ENCODE peak calls at places on chromosomes 1 and 21, in six cellular contexts. X is cardiac fibroblast, L is PC-9, Z is cardiac muscle cell, R is left ventricle myocardium inferior, N is ovary. D is an unnamed sample.

GRCh38 chr1:114310771-114311251 is 157.1 kb upstream of the SYT6 start:
- DNase-seq in Z (no peak), R (no peak), N (peak), L (no peak), X (peak), D (no peak)

GRCh38 chr1:67001682-67002425 is 52.1 kb downstream of the SLC35D1 start:
- DNase-seq in Z (peak), X (no peak), N (no peak), R (no peak), L (no peak), D (no peak)

GRCh38 chr1:230972855-230973271 is 5.8 kb downstream of the TTC13 start:
- DNase-seq in X (no peak), L (peak), R (no peak), Z (no peak), N (no peak), D (no peak)

GRCh38 chr1:18998016-18998724 is 41.7 kb upstream of the IFFO2 start:
- DNase-seq in N (no peak), X (no peak), L (peak), R (no peak), Z (no peak), D (peak)

GRCh38 chr1:230112131-230112701 is 45.2 kb downstream of the GALNT2 start:
- DNase-seq in Z (peak), L (no peak), N (peak), R (no peak), X (no peak), D (no peak)

GRCh38 chr1:210144736-210145135 is 87.9 kb upstream of the SERTAD4 start:
- DNase-seq in X (no peak), Z (no peak), L (peak), N (no peak), R (no peak), D (peak)

GRCh38 chr1:66395202-66396061 is 138.5 kb upstream of the SGIP1 start:
- DNase-seq in X (peak), L (no peak), N (no peak), R (no peak), Z (no peak), D (no peak)

GRCh38 chr1:228289996-228290881 is 82.4 kb downstream of the OBSCN start:
- DNase-seq in L (no peak), X (no peak), Z (no peak), R (no peak), N (peak), D (no peak)

GRCh38 chr1:107434379-107434728 is 293.5 kb downstream of the NTNG1 start:
- DNase-seq in N (no peak), X (no peak), Z (no peak), R (no peak), L (no peak), D (no peak)

GRCh38 chr1:155044812-155045690 is 6.1 kb upstream of the ADAM15 start:
- DNase-seq in X (peak), Z (peak), N (no peak), L (peak), R (peak), D (peak)

GRCh38 chr1:199205740-199206139 is 566.9 kb downstream of the PTPRC start:
- DNase-seq in L (no peak), Z (no peak), X (no peak), R (no peak), N (no peak), D (peak)

GRCh38 chr1:40030528-40031135 is 9.9 kb upstream of the CAP1 start:
- DNase-seq in R (no peak), Z (no peak), N (no peak), L (peak), X (peak), D (peak)

GRCh38 chr1:219876798-219877209 is 51.6 kb downstream of the SLC30A10 start:
- DNase-seq in L (no peak), X (no peak), Z (no peak), N (no peak), R (no peak), D (peak)

GRCh38 chr1:110235839-110236682 is 25.9 kb downstream of the KCNC4 start:
- DNase-seq in Z (no peak), N (peak), L (peak), X (peak), R (no peak), D (peak)

GRCh38 chr1:243549108-243549507 is 293.3 kb downstream of the SDCCAG8 start:
- DNase-seq in N (no peak), L (peak), R (no peak), X (peak), Z (no peak), D (peak)

GRCh38 chr1:244557565-244557964 is 95.4 kb upstream of the DESI2 start:
- DNase-seq in X (no peak), L (no peak), R (no peak), N (no peak), Z (no peak), D (no peak)

GRCh38 chr1:47317841-47318240 is 3.9 kb upstream of the STIL start:
- DNase-seq in N (no peak), L (peak), R (no peak), Z (no peak), X (peak), D (peak)

GRCh38 chr1:51910618-51911017 is 32.1 kb upstream of the NRDC start:
- DNase-seq in X (no peak), N (no peak), Z (no peak), L (no peak), R (no peak), D (no peak)

GRCh38 chr1:15014521-15014920 is 139.0 kb upstream of the TMEM51 start:
- DNase-seq in R (no peak), N (no peak), Z (no peak), X (no peak), L (no peak), D (no peak)

GRCh38 chr1:31445951-31446350 is 32.9 kb downstream of the SERINC2 start:
- DNase-seq in X (no peak), Z (no peak), L (no peak), R (no peak), N (no peak), D (no peak)

GRCh38 chr1:109923131-109923945 is 12.7 kb downstream of the CSF1 start:
- DNase-seq in R (no peak), Z (no peak), L (no peak), X (no peak), N (peak), D (no peak)

GRCh38 chr1:81600878-81601658 is 199.7 kb upstream of the ADGRL2 start:
- DNase-seq in X (no peak), L (no peak), N (no peak), Z (no peak), R (no peak), D (no peak)

GRCh38 chr1:93846151-93846928 is 32.7 kb downstream of the DNTTIP2 start:
- DNase-seq in X (peak), R (peak), Z (peak), L (peak), N (peak), D (peak)

GRCh38 chr1:39490596-39491145 is 765 bp upstream of the BMP8A start:
- DNase-seq in X (no peak), R (no peak), L (no peak), N (peak), Z (no peak), D (peak)

GRCh38 chr1:196309386-196309785 is 298.9 kb downstream of the KCNT2 start:
- DNase-seq in N (no peak), L (no peak), Z (peak), X (peak), R (no peak), D (peak)

GRCh38 chr1:91529856-91530255 is 29.2 kb downstream of the CDC7 start:
- DNase-seq in X (peak), L (peak), Z (peak), N (no peak), R (no peak), D (peak)

GRCh38 chr1:3662080-3662671 is 9.9 kb downstream of the TP73 start:
- DNase-seq in X (no peak), Z (no peak), L (no peak), R (no peak), N (no peak), D (no peak)

GRCh38 chr1:78760858-78761257 is 111.2 kb downstream of the IFI44 start:
- DNase-seq in N (no peak), R (no peak), Z (no peak), X (no peak), L (no peak), D (peak)

GRCh38 chr21:27171704-27172103 is 204.8 kb upstream of the ADAMTS5 start:
- DNase-seq in N (no peak), Z (no peak), R (no peak), X (peak), L (no peak), D (no peak)

GRCh38 chr21:16770279-16770678 is 742.6 kb upstream of the CXADR start:
- DNase-seq in L (no peak), R (no peak), Z (no peak), X (peak), N (no peak), D (no peak)

GRCh38 chr1:112040891-112041740 is 51.6 kb upstream of the KCND3 start:
- DNase-seq in L (no peak), N (no peak), Z (no peak), R (no peak), X (no peak), D (no peak)

GRCh38 chr1:205766038-205766437 is 9.2 kb downstream of the RAB29 start:
- DNase-seq in N (no peak), Z (no peak), R (no peak), X (no peak), L (no peak), D (peak)

GRCh38 chr1:18365099-18365705 is 115.5 kb upstream of the KLHDC7A start:
- DNase-seq in X (no peak), N (no peak), Z (no peak), L (no peak), R (no peak), D (no peak)

GRCh38 chr1:112141923-112142322 is 152.5 kb upstream of the KCND3 start:
- DNase-seq in N (no peak), X (no peak), Z (peak), L (peak), R (peak), D (no peak)

GRCh38 chr1:87398644-87399043 is 70.0 kb downstream of the LMO4 start:
- DNase-seq in R (no peak), X (peak), L (no peak), Z (no peak), N (no peak), D (peak)

GRCh38 chr21:46622226-46622625 is 13.2 kb upstream of the PRMT2 start:
- DNase-seq in L (no peak), Z (no peak), N (peak), R (peak), X (peak), D (no peak)

GRCh38 chr1:219189021-219189824 is 15.5 kb downstream of the LYPLAL1 start:
- DNase-seq in Z (no peak), N (no peak), R (no peak), X (peak), L (no peak), D (peak)

GRCh38 chr1:211378844-211379243 is 52.2 kb downstream of the TRAF5 start:
- DNase-seq in X (peak), L (peak), N (no peak), Z (no peak), R (no peak), D (peak)

GRCh38 chr1:189708674-189709073 is 769.0 kb downstream of the BRINP3 start:
- DNase-seq in R (no peak), X (peak), Z (peak), N (no peak), L (no peak), D (peak)
- TF ChIP-seq CTCF in R (no peak), X (no peak), Z (peak), N (no peak), L (no peak), D (peak)

GRCh38 chr1:156493749-156494148 is 6.8 kb downstream of the MEF2D start:
- DNase-seq in X (no peak), L (no peak), Z (no peak), N (no peak), R (no peak), D (no peak)
- H3K4me3 ChIP-seq in X (no peak), L (no peak), Z (no peak), N (no peak), R (peak), D (no peak)

GRCh38 chr1:153922076-153922837 is 515 bp downstream of the GATAD2B start:
- DNase-seq in N (no peak), X (no peak), L (peak), R (peak), Z (no peak), D (peak)
- TF ChIP-seq CTCF in N (no peak), X (peak), L (no peak), R (peak), Z (no peak), D (no peak)

GRCh38 chr1:151944110-151944858 is 35.0 kb upstream of the THEM4 start:
- DNase-seq in L (peak), Z (no peak), R (no peak), N (no peak), X (no peak), D (no peak)

GRCh38 chr1:151946366-151946764 is 37.1 kb upstream of the THEM4 start:
- DNase-seq in X (no peak), L (peak), R (no peak), N (no peak), Z (no peak), D (peak)

GRCh38 chr1:151947140-151947539 is 37.8 kb upstream of the THEM4 start:
- DNase-seq in X (no peak), N (no peak), Z (no peak), L (peak), R (no peak), D (peak)

GRCh38 chr1:151944859-151945575 is 35.7 kb upstream of the THEM4 start:
- DNase-seq in N (no peak), R (no peak), Z (no peak), L (no peak), X (no peak), D (no peak)

GRCh38 chr1:151945725-151946365 is 36.5 kb upstream of the THEM4 start:
- DNase-seq in N (peak), Z (no peak), L (peak), R (peak), X (peak), D (peak)
- H3K4me3 ChIP-seq in N (no peak), Z (no peak), L (peak), R (peak), X (no peak), D (no peak)

DNA sequence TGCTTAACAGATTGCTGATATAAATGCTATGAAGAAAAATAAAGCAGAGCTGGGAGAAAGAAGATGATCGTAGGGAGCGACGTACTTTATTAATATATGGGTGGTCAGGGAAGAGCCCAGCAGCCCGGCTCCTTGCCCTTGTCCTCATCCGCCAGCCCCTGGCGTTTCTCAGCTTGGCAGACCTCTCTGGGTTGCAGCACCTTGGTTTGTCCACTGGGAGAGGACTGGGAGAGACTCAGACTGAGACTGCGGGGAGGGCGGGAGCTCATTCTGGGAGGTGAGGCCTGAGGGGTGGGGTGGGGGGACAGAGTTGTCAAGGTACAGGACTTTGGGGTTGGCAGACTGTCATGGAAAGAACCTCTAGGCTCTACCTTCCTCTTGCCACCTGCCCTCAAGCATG is 3.3 kb upstream of the S100A3 start:
- DNase-seq in N (no peak), R (no peak), Z (no peak), L (no peak), X (no peak), D (peak)
- TF ChIP-seq CTCF in N (no peak), R (no peak), Z (no peak), L (no peak), X (no peak), D (peak)

GRCh38 chr21:42659416-42660117 is 6.1 kb downstream of the PDE9A start:
- DNase-seq in L (no peak), R (no peak), N (no peak), Z (no peak), X (no peak), D (no peak)
- H3K4me3 ChIP-seq in L (no peak), R (no peak), N (no peak), Z (no peak), X (no peak), D (no peak)

DNA sequence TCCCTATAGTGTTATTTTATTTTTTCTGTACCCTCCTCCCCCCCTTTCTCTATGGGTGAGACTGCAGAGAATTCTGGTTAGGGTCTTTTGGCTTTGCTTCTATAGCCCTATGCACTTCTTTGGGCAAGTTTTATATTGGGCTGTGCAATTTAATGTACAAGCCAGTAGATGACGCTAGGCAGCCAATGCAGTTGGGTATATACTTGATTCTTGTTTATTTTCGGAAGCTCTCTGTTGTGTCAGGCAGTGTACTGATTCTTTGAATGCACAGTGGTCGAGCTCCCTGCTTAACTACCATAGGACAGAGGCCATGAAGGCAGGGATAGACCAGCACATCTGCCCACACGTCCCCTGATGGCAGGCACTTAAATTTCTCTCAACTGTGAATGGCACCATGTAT is 34.1 kb upstream of the GPR52 start:
- DNase-seq in L (no peak), R (no peak), N (no peak), Z (peak), X (peak), D (peak)
- TF ChIP-seq CTCF in L (no peak), R (peak), N (no peak), Z (peak), X (peak), D (peak)

DNA sequence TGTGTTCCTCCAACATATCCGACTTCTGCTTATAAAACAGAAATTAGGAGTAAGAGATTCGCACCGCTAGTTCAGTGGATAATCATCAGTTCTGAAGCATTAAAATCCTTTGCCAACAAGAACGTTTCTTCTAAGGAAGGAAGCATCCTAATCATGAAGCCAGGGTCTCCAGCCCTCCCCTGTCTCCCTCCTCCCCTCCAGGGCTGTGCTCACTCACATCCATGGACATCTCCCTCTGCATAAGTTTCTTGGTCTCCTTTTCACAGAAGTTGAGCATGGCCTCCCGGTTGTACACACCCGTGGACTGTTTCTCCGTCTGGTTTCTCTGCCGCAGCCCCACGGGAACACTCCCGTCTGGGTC is 505 bp downstream of the LMOD1 start:
- DNase-seq in L (no peak), Z (no peak), N (no peak), X (no peak), R (no peak), D (no peak)
- H3K4me3 ChIP-seq in L (no peak), Z (peak), N (peak), X (peak), R (peak), D (no peak)

GRCh38 chr1:20216574-20216973 is 30.3 kb upstream of the PLA2G2C start:
- DNase-seq in R (no peak), Z (no peak), L (no peak), X (peak), N (no peak), D (peak)
- TF ChIP-seq CTCF in R (peak), Z (peak), L (peak), X (peak), N (no peak), D (peak)